ENCODE peak calls at places on chromosomes 7 and 10, in eight cellular contexts. E is ACHN; T is left cardiac atrium; F is NCI-H1694 treated with DMSO at 0.1 percent for 48 hours; A is AG10803; B is WTC11; M is GM18507; D is CD8-positive, alpha-beta memory T cell. H is an unnamed sample.

GRCh38 chr7:158957921-158958471 is 101.6 kb downstream of the DYNC2I1 start:
- DNase-seq in E (no peak), T (no peak), F (no peak), A (no peak), B (peak; percentile 84), M (no peak), D (no peak), H (no peak)

GRCh38 chr7:142557971-142558582 is 191.2 kb upstream of the PRSS1 start:
- DNase-seq in E (peak; percentile 91), T (peak; percentile 25), F (peak; percentile 10), A (peak; percentile 36), B (peak; percentile 76), M (peak; percentile 20), D (peak; percentile 19), H (peak; percentile 87)

GRCh38 chr7:132177708-132178392 is 398.4 kb downstream of the PLXNA4 start:
- DNase-seq in E (no peak), T (no peak), F (no peak), A (no peak), B (no peak), M (no peak), D (no peak), H (no peak)

GRCh38 chr7:125383324-125383723 is 453.7 kb upstream of the POT1 start:
- DNase-seq in E (peak; percentile 12), T (no peak), F (no peak), A (no peak), B (no peak), M (no peak), D (no peak), H (peak; percentile 37)

GRCh38 chr10:131843089-131843595 is 57.7 kb upstream of the PPP2R2D start:
- DNase-seq in E (no peak), T (no peak), F (no peak), A (no peak), B (no peak), M (no peak), D (no peak), H (no peak)

GRCh38 chr7:93890464-93891068 is at the start of gene TFPI2:
- DNase-seq in E (peak; percentile 97), T (peak; percentile 24), F (no peak), A (peak; percentile 49), B (peak; percentile 58), M (no peak), D (no peak), H (peak; percentile 84)

GRCh38 chr7:47688311-47689100 is 106.6 kb upstream of the TNS3 start:
- DNase-seq in E (no peak), T (no peak), F (no peak), A (no peak), B (no peak), M (no peak), D (no peak), H (no peak)

GRCh38 chr10:71603190-71603589 is 116.4 kb downstream of the C10orf105 start:
- DNase-seq in E (no peak), T (no peak), F (no peak), A (no peak), B (no peak), M (no peak), D (no peak), H (no peak)

GRCh38 chr7:36311539-36311938 is 78.1 kb upstream of the ANLN start:
- DNase-seq in E (no peak), T (no peak), F (no peak), A (no peak), B (no peak), M (no peak), D (no peak), H (no peak)

GRCh38 chr7:25834050-25834449 is 317.9 kb upstream of the NFE2L3 start:
- DNase-seq in E (no peak), T (no peak), F (no peak), A (no peak), B (no peak), M (no peak), D (no peak), H (no peak)

GRCh38 chr7:157650131-157650631 is 313.4 kb downstream of the DNAJB6 start:
- DNase-seq in E (no peak), T (no peak), F (no peak), A (no peak), B (no peak), M (no peak), D (no peak), H (no peak)

GRCh38 chr7:2099036-2099957 is 133.4 kb downstream of the MAD1L1 start:
- DNase-seq in E (no peak), T (no peak), F (no peak), A (peak; percentile 65), B (no peak), M (peak; percentile 23), D (no peak), H (no peak)

GRCh38 chr10:78540355-78541076 is 506.9 kb downstream of the RPS24 start:
- DNase-seq in E (no peak), T (no peak), F (no peak), A (no peak), B (no peak), M (no peak), D (no peak), H (no peak)

GRCh38 chr7:30474485-30474884 is 4.1 kb downstream of the NOD1 start:
- DNase-seq in E (no peak), T (no peak), F (no peak), A (no peak), B (no peak), M (no peak), D (no peak), H (no peak)

GRCh38 chr7:150854066-150855000 is 2.0 kb downstream of the AOC1 start:
- DNase-seq in E (no peak), T (no peak), F (no peak), A (no peak), B (no peak), M (no peak), D (no peak), H (no peak)

GRCh38 chr7:88759216-88759955 is at the start of gene ZNF804B:
- DNase-seq in E (no peak), T (peak; percentile 29), F (no peak), A (no peak), B (peak; percentile 74), M (no peak), D (no peak), H (peak; percentile 74)

GRCh38 chr10:133009218-133009954 is 67.0 kb upstream of the CFAP46 start:
- DNase-seq in E (no peak), T (peak; percentile 85), F (no peak), A (no peak), B (no peak), M (no peak), D (no peak), H (peak; percentile 26)

GRCh38 chr10:13102002-13102794 is 2.2 kb downstream of the OPTN start:
- DNase-seq in E (no peak), T (peak; percentile 41), F (no peak), A (peak; percentile 68), B (no peak), M (no peak), D (no peak), H (no peak)

GRCh38 chr10:43057231-43057711 is 19.6 kb upstream of the RET start:
- DNase-seq in E (no peak), T (no peak), F (no peak), A (no peak), B (peak; percentile 6), M (no peak), D (no peak), H (no peak)

GRCh38 chr7:140640727-140641531 is at the start of gene DENND2A:
- DNase-seq in E (peak; percentile 51), T (peak; percentile 81), F (peak; percentile 28), A (peak; percentile 34), B (peak; percentile 80), M (no peak), D (no peak), H (peak; percentile 89)

GRCh38 chr10:6347391-6347951 is 144.7 kb downstream of the PFKFB3 start:
- DNase-seq in E (peak; percentile 5), T (no peak), F (no peak), A (peak; percentile 56), B (no peak), M (no peak), D (peak; percentile 34), H (peak; percentile 46)

GRCh38 chr7:146701166-146701565 is 584.6 kb downstream of the CNTNAP2 start:
- DNase-seq in E (no peak), T (no peak), F (no peak), A (no peak), B (no peak), M (no peak), D (no peak), H (no peak)

GRCh38 chr7:30019387-30019786 is 7.1 kb downstream of the FKBP14 start:
- DNase-seq in E (no peak), T (no peak), F (no peak), A (no peak), B (no peak), M (no peak), D (no peak), H (no peak)

GRCh38 chr10:71236286-71236685 is 23.9 kb downstream of the UNC5B start:
- DNase-seq in E (no peak), T (peak; percentile 9), F (no peak), A (peak; percentile 68), B (no peak), M (no peak), D (no peak), H (peak; percentile 45)

GRCh38 chr10:86265236-86265876 is 101.2 kb downstream of the GRID1 start:
- DNase-seq in E (no peak), T (no peak), F (no peak), A (no peak), B (no peak), M (no peak), D (no peak), H (no peak)

GRCh38 chr10:48729941-48730457 is 45.3 kb downstream of the WDFY4 start:
- DNase-seq in E (no peak), T (no peak), F (no peak), A (no peak), B (no peak), M (no peak), D (no peak), H (no peak)

GRCh38 chr10:126902157-126902556 is 3.1 kb upstream of the DOCK1 start:
- DNase-seq in E (peak; percentile 99), T (no peak), F (no peak), A (peak; percentile 91), B (no peak), M (no peak), D (no peak), H (peak; percentile 48)

GRCh38 chr7:116588225-116588624 is 63.4 kb downstream of the CAV1 start:
- DNase-seq in E (peak; percentile 38), T (peak; percentile 21), F (no peak), A (peak; percentile 84), B (no peak), M (no peak), D (no peak), H (peak; percentile 35)

GRCh38 chr7:33998487-33998886 is 93.1 kb downstream of the BMPER start:
- DNase-seq in E (no peak), T (peak; percentile 54), F (no peak), A (no peak), B (no peak), M (no peak), D (no peak), H (no peak)

GRCh38 chr7:80783177-80783687 is 135.6 kb downstream of the SEMA3C start:
- DNase-seq in E (no peak), T (no peak), F (no peak), A (no peak), B (no peak), M (no peak), D (no peak), H (no peak)

GRCh38 chr10:48938281-48938680 is 1.4 kb downstream of the LRRC18 start:
- DNase-seq in E (no peak), T (no peak), F (no peak), A (no peak), B (no peak), M (no peak), D (no peak), H (no peak)

GRCh38 chr10:96321822-96322221 is 17.6 kb downstream of the DNTT start:
- DNase-seq in E (no peak), T (no peak), F (no peak), A (no peak), B (peak; percentile 63), M (no peak), D (no peak), H (peak; percentile 60)

GRCh38 chr7:56062382-56062781 is 1.7 kb upstream of the SUMF2 start:
- DNase-seq in E (peak; percentile 66), T (no peak), F (no peak), A (peak; percentile 20), B (no peak), M (no peak), D (no peak), H (no peak)

GRCh38 chr10:28179490-28180099 is 123.3 kb downstream of the MPP7 start:
- DNase-seq in E (peak; percentile 60), T (no peak), F (peak; percentile 45), A (peak; percentile 73), B (no peak), M (no peak), D (no peak), H (peak; percentile 69)

H was measured in mesendoderm.